ENCODE peak calls at places on chromosomes 3 and 15, in nine cellular contexts. One of them, this sample, is unnamed.

GRCh38 chr15:38128389-38128788 is 124.2 kb upstream of the SPRED1 start:
- DNase-seq in A172: no peak
- DNase-seq in activated effector memory CD4-positive, alpha-beta T cell treated with anti-CD3 and anti-CD28 coated beads, Interleukin-2, amount 50 U/mL, for 16 hours: no peak
- DNase-seq in HT-29: no peak
- DNase-seq in right cardiac atrium: no peak
- DNase-seq in activated CD4-positive, alpha-beta T cell treated with anti-CD3 and anti-CD28 coated beads, Interleukin-2, amount 50 U/mL, for 1 hour: no peak
- DNase-seq in HT1080: peak
- DNase-seq in fibroblast of pulmonary artery: peak
- DNase-seq in heart left ventricle: no peak
- DNase-seq in this sample: peak

GRCh38 chr15:101772921-101773320 is 30.4 kb upstream of the OR4F6 start:
- DNase-seq in heart left ventricle: no peak
- DNase-seq in fibroblast of pulmonary artery: no peak
- DNase-seq in HT1080: no peak
- DNase-seq in activated CD4-positive, alpha-beta T cell treated with anti-CD3 and anti-CD28 coated beads, Interleukin-2, amount 50 U/mL, for 1 hour: no peak
- DNase-seq in right cardiac atrium: no peak
- DNase-seq in HT-29: no peak
- DNase-seq in A172: no peak
- DNase-seq in activated effector memory CD4-positive, alpha-beta T cell treated with anti-CD3 and anti-CD28 coated beads, Interleukin-2, amount 50 U/mL, for 16 hours: no peak
- DNase-seq in this sample: no peak

GRCh38 chr3:43249405-43249804 is 36.9 kb upstream of the SNRK start:
- DNase-seq in fibroblast of pulmonary artery: no peak
- DNase-seq in activated CD4-positive, alpha-beta T cell treated with anti-CD3 and anti-CD28 coated beads, Interleukin-2, amount 50 U/mL, for 1 hour: no peak
- DNase-seq in heart left ventricle: no peak
- DNase-seq in A172: no peak
- DNase-seq in right cardiac atrium: no peak
- DNase-seq in HT-29: no peak
- DNase-seq in activated effector memory CD4-positive, alpha-beta T cell treated with anti-CD3 and anti-CD28 coated beads, Interleukin-2, amount 50 U/mL, for 16 hours: no peak
- DNase-seq in HT1080: no peak
- DNase-seq in this sample: no peak

GRCh38 chr15:42070966-42071350 is 23.4 kb downstream of the PLA2G4D start:
- DNase-seq in HT-29: no peak
- DNase-seq in right cardiac atrium: no peak
- DNase-seq in A172: no peak
- DNase-seq in heart left ventricle: no peak
- DNase-seq in activated CD4-positive, alpha-beta T cell treated with anti-CD3 and anti-CD28 coated beads, Interleukin-2, amount 50 U/mL, for 1 hour: no peak
- DNase-seq in fibroblast of pulmonary artery: no peak
- DNase-seq in HT1080: no peak
- DNase-seq in activated effector memory CD4-positive, alpha-beta T cell treated with anti-CD3 and anti-CD28 coated beads, Interleukin-2, amount 50 U/mL, for 16 hours: no peak
- DNase-seq in this sample: no peak

GRCh38 chr3:137642831-137643230 is 121.3 kb upstream of the SOX14 start:
- DNase-seq in heart left ventricle: no peak
- DNase-seq in activated CD4-positive, alpha-beta T cell treated with anti-CD3 and anti-CD28 coated beads, Interleukin-2, amount 50 U/mL, for 1 hour: no peak
- DNase-seq in HT-29: no peak
- DNase-seq in activated effector memory CD4-positive, alpha-beta T cell treated with anti-CD3 and anti-CD28 coated beads, Interleukin-2, amount 50 U/mL, for 16 hours: no peak
- DNase-seq in right cardiac atrium: no peak
- DNase-seq in A172: no peak
- DNase-seq in fibroblast of pulmonary artery: no peak
- DNase-seq in HT1080: peak
- DNase-seq in this sample: no peak

GRCh38 chr15:67480741-67481140 is 40.2 kb upstream of the C15orf61 start:
- DNase-seq in HT-29: no peak
- DNase-seq in activated effector memory CD4-positive, alpha-beta T cell treated with anti-CD3 and anti-CD28 coated beads, Interleukin-2, amount 50 U/mL, for 16 hours: no peak
- DNase-seq in activated CD4-positive, alpha-beta T cell treated with anti-CD3 and anti-CD28 coated beads, Interleukin-2, amount 50 U/mL, for 1 hour: no peak
- DNase-seq in HT1080: no peak
- DNase-seq in heart left ventricle: no peak
- DNase-seq in A172: no peak
- DNase-seq in fibroblast of pulmonary artery: no peak
- DNase-seq in right cardiac atrium: no peak
- DNase-seq in this sample: no peak

GRCh38 chr3:89180334-89180733 is 72.9 kb downstream of the EPHA3 start:
- DNase-seq in activated effector memory CD4-positive, alpha-beta T cell treated with anti-CD3 and anti-CD28 coated beads, Interleukin-2, amount 50 U/mL, for 16 hours: no peak
- DNase-seq in HT1080: no peak
- DNase-seq in activated CD4-positive, alpha-beta T cell treated with anti-CD3 and anti-CD28 coated beads, Interleukin-2, amount 50 U/mL, for 1 hour: no peak
- DNase-seq in HT-29: no peak
- DNase-seq in heart left ventricle: no peak
- DNase-seq in right cardiac atrium: no peak
- DNase-seq in A172: no peak
- DNase-seq in fibroblast of pulmonary artery: no peak
- DNase-seq in this sample: peak

GRCh38 chr3:58006661-58007060 is 1.6 kb upstream of the FLNB start:
- DNase-seq in heart left ventricle: no peak
- DNase-seq in activated effector memory CD4-positive, alpha-beta T cell treated with anti-CD3 and anti-CD28 coated beads, Interleukin-2, amount 50 U/mL, for 16 hours: no peak
- DNase-seq in HT-29: no peak
- DNase-seq in fibroblast of pulmonary artery: no peak
- DNase-seq in activated CD4-positive, alpha-beta T cell treated with anti-CD3 and anti-CD28 coated beads, Interleukin-2, amount 50 U/mL, for 1 hour: no peak
- DNase-seq in right cardiac atrium: no peak
- DNase-seq in HT1080: no peak
- DNase-seq in A172: no peak
- DNase-seq in this sample: peak

GRCh38 chr3:2697589-2697988 is 412.6 kb downstream of the IL5RA start:
- DNase-seq in fibroblast of pulmonary artery: no peak
- DNase-seq in activated CD4-positive, alpha-beta T cell treated with anti-CD3 and anti-CD28 coated beads, Interleukin-2, amount 50 U/mL, for 1 hour: no peak
- DNase-seq in A172: no peak
- DNase-seq in activated effector memory CD4-positive, alpha-beta T cell treated with anti-CD3 and anti-CD28 coated beads, Interleukin-2, amount 50 U/mL, for 16 hours: no peak
- DNase-seq in HT1080: no peak
- DNase-seq in heart left ventricle: no peak
- DNase-seq in HT-29: no peak
- DNase-seq in right cardiac atrium: no peak
- DNase-seq in this sample: no peak

GRCh38 chr3:188553569-188553968 is 399.6 kb downstream of the LPP start:
- DNase-seq in fibroblast of pulmonary artery: no peak
- DNase-seq in activated effector memory CD4-positive, alpha-beta T cell treated with anti-CD3 and anti-CD28 coated beads, Interleukin-2, amount 50 U/mL, for 16 hours: peak
- DNase-seq in HT-29: no peak
- DNase-seq in A172: peak
- DNase-seq in heart left ventricle: no peak
- DNase-seq in HT1080: peak
- DNase-seq in activated CD4-positive, alpha-beta T cell treated with anti-CD3 and anti-CD28 coated beads, Interleukin-2, amount 50 U/mL, for 1 hour: no peak
- DNase-seq in right cardiac atrium: no peak
- DNase-seq in this sample: no peak

GRCh38 chr3:184377882-184378445 is at the start of gene THPO:
- DNase-seq in heart left ventricle: peak
- DNase-seq in activated CD4-positive, alpha-beta T cell treated with anti-CD3 and anti-CD28 coated beads, Interleukin-2, amount 50 U/mL, for 1 hour: no peak
- DNase-seq in HT-29: peak
- DNase-seq in A172: no peak
- DNase-seq in activated effector memory CD4-positive, alpha-beta T cell treated with anti-CD3 and anti-CD28 coated beads, Interleukin-2, amount 50 U/mL, for 16 hours: no peak
- DNase-seq in right cardiac atrium: peak
- DNase-seq in fibroblast of pulmonary artery: no peak
- DNase-seq in HT1080: no peak
- DNase-seq in this sample: no peak

GRCh38 chr3:62172199-62172598 is 201.2 kb downstream of the FEZF2 start:
- DNase-seq in fibroblast of pulmonary artery: no peak
- DNase-seq in heart left ventricle: no peak
- DNase-seq in A172: no peak
- DNase-seq in activated effector memory CD4-positive, alpha-beta T cell treated with anti-CD3 and anti-CD28 coated beads, Interleukin-2, amount 50 U/mL, for 16 hours: no peak
- DNase-seq in HT-29: no peak
- DNase-seq in right cardiac atrium: no peak
- DNase-seq in activated CD4-positive, alpha-beta T cell treated with anti-CD3 and anti-CD28 coated beads, Interleukin-2, amount 50 U/mL, for 1 hour: no peak
- DNase-seq in HT1080: no peak
- DNase-seq in this sample: no peak

GRCh38 chr3:23455775-23456174 is 252.6 kb downstream of the UBE2E2 start:
- DNase-seq in right cardiac atrium: no peak
- DNase-seq in activated CD4-positive, alpha-beta T cell treated with anti-CD3 and anti-CD28 coated beads, Interleukin-2, amount 50 U/mL, for 1 hour: no peak
- DNase-seq in HT1080: peak
- DNase-seq in HT-29: no peak
- DNase-seq in activated effector memory CD4-positive, alpha-beta T cell treated with anti-CD3 and anti-CD28 coated beads, Interleukin-2, amount 50 U/mL, for 16 hours: no peak
- DNase-seq in heart left ventricle: no peak
- DNase-seq in A172: no peak
- DNase-seq in fibroblast of pulmonary artery: peak
- DNase-seq in this sample: peak

GRCh38 chr3:146050700-146051099 is 110.3 kb downstream of the PLOD2 start:
- DNase-seq in right cardiac atrium: no peak
- DNase-seq in heart left ventricle: no peak
- DNase-seq in HT1080: no peak
- DNase-seq in A172: no peak
- DNase-seq in fibroblast of pulmonary artery: no peak
- DNase-seq in activated CD4-positive, alpha-beta T cell treated with anti-CD3 and anti-CD28 coated beads, Interleukin-2, amount 50 U/mL, for 1 hour: no peak
- DNase-seq in HT-29: no peak
- DNase-seq in activated effector memory CD4-positive, alpha-beta T cell treated with anti-CD3 and anti-CD28 coated beads, Interleukin-2, amount 50 U/mL, for 16 hours: no peak
- DNase-seq in this sample: no peak

GRCh38 chr3:40690696-40691597 is 166.2 kb downstream of the ZNF621 start:
- DNase-seq in HT-29: no peak
- DNase-seq in A172: no peak
- DNase-seq in fibroblast of pulmonary artery: peak
- DNase-seq in right cardiac atrium: peak
- DNase-seq in heart left ventricle: peak
- DNase-seq in activated CD4-positive, alpha-beta T cell treated with anti-CD3 and anti-CD28 coated beads, Interleukin-2, amount 50 U/mL, for 1 hour: no peak
- DNase-seq in activated effector memory CD4-positive, alpha-beta T cell treated with anti-CD3 and anti-CD28 coated beads, Interleukin-2, amount 50 U/mL, for 16 hours: no peak
- DNase-seq in HT1080: no peak
- DNase-seq in this sample: no peak

GRCh38 chr3:16513141-16514020 is at the start of gene RFTN1:
- DNase-seq in fibroblast of pulmonary artery: peak
- DNase-seq in activated CD4-positive, alpha-beta T cell treated with anti-CD3 and anti-CD28 coated beads, Interleukin-2, amount 50 U/mL, for 1 hour: peak
- DNase-seq in right cardiac atrium: peak
- DNase-seq in activated effector memory CD4-positive, alpha-beta T cell treated with anti-CD3 and anti-CD28 coated beads, Interleukin-2, amount 50 U/mL, for 16 hours: peak
- DNase-seq in HT1080: peak
- DNase-seq in heart left ventricle: peak
- DNase-seq in HT-29: no peak
- DNase-seq in A172: no peak
- DNase-seq in this sample: peak

GRCh38 chr3:190436356-190436755 is 13.3 kb downstream of the TMEM207 start:
- DNase-seq in A172: no peak
- DNase-seq in heart left ventricle: no peak
- DNase-seq in HT-29: no peak
- DNase-seq in right cardiac atrium: no peak
- DNase-seq in fibroblast of pulmonary artery: no peak
- DNase-seq in HT1080: no peak
- DNase-seq in activated effector memory CD4-positive, alpha-beta T cell treated with anti-CD3 and anti-CD28 coated beads, Interleukin-2, amount 50 U/mL, for 16 hours: no peak
- DNase-seq in activated CD4-positive, alpha-beta T cell treated with anti-CD3 and anti-CD28 coated beads, Interleukin-2, amount 50 U/mL, for 1 hour: no peak
- DNase-seq in this sample: no peak

GRCh38 chr3:53161345-53161819 is 373 bp downstream of the PRKCD start:
- DNase-seq in A172: no peak
- DNase-seq in right cardiac atrium: peak
- DNase-seq in fibroblast of pulmonary artery: no peak
- DNase-seq in activated CD4-positive, alpha-beta T cell treated with anti-CD3 and anti-CD28 coated beads, Interleukin-2, amount 50 U/mL, for 1 hour: peak
- DNase-seq in HT-29: no peak
- DNase-seq in HT1080: no peak
- DNase-seq in activated effector memory CD4-positive, alpha-beta T cell treated with anti-CD3 and anti-CD28 coated beads, Interleukin-2, amount 50 U/mL, for 16 hours: no peak
- DNase-seq in heart left ventricle: peak
- DNase-seq in this sample: no peak

GRCh38 chr3:163185721-163186350 is 1689.2 kb downstream of the OTOL1 start:
- DNase-seq in HT-29: no peak
- DNase-seq in HT1080: no peak
- DNase-seq in heart left ventricle: no peak
- DNase-seq in fibroblast of pulmonary artery: no peak
- DNase-seq in A172: no peak
- DNase-seq in right cardiac atrium: no peak
- DNase-seq in activated CD4-positive, alpha-beta T cell treated with anti-CD3 and anti-CD28 coated beads, Interleukin-2, amount 50 U/mL, for 1 hour: no peak
- DNase-seq in activated effector memory CD4-positive, alpha-beta T cell treated with anti-CD3 and anti-CD28 coated beads, Interleukin-2, amount 50 U/mL, for 16 hours: no peak
- DNase-seq in this sample: no peak

GRCh38 chr3:52005571-52005986 is 9.9 kb upstream of the RPL29 start:
- DNase-seq in A172: peak
- DNase-seq in HT-29: no peak
- DNase-seq in heart left ventricle: peak
- DNase-seq in activated effector memory CD4-positive, alpha-beta T cell treated with anti-CD3 and anti-CD28 coated beads, Interleukin-2, amount 50 U/mL, for 16 hours: no peak
- DNase-seq in right cardiac atrium: peak
- DNase-seq in HT1080: no peak
- DNase-seq in fibroblast of pulmonary artery: peak
- DNase-seq in activated CD4-positive, alpha-beta T cell treated with anti-CD3 and anti-CD28 coated beads, Interleukin-2, amount 50 U/mL, for 1 hour: no peak
- DNase-seq in this sample: peak

GRCh38 chr3:54968546-54969172 is 40.8 kb upstream of the LRTM1 start:
- DNase-seq in right cardiac atrium: no peak
- DNase-seq in fibroblast of pulmonary artery: peak
- DNase-seq in HT-29: no peak
- DNase-seq in HT1080: no peak
- DNase-seq in heart left ventricle: no peak
- DNase-seq in A172: peak
- DNase-seq in activated effector memory CD4-positive, alpha-beta T cell treated with anti-CD3 and anti-CD28 coated beads, Interleukin-2, amount 50 U/mL, for 16 hours: no peak
- DNase-seq in activated CD4-positive, alpha-beta T cell treated with anti-CD3 and anti-CD28 coated beads, Interleukin-2, amount 50 U/mL, for 1 hour: no peak
- DNase-seq in this sample: no peak

GRCh38 chr3:76497636-76498035 is 542.3 kb upstream of the ROBO2 start:
- DNase-seq in heart left ventricle: no peak
- DNase-seq in right cardiac atrium: no peak
- DNase-seq in HT-29: no peak
- DNase-seq in HT1080: peak
- DNase-seq in activated effector memory CD4-positive, alpha-beta T cell treated with anti-CD3 and anti-CD28 coated beads, Interleukin-2, amount 50 U/mL, for 16 hours: no peak
- DNase-seq in fibroblast of pulmonary artery: peak
- DNase-seq in A172: no peak
- DNase-seq in activated CD4-positive, alpha-beta T cell treated with anti-CD3 and anti-CD28 coated beads, Interleukin-2, amount 50 U/mL, for 1 hour: no peak
- DNase-seq in this sample: no peak

GRCh38 chr15:83733206-83733605 is 79.3 kb downstream of the ADAMTSL3 start:
- DNase-seq in HT1080: peak
- DNase-seq in activated effector memory CD4-positive, alpha-beta T cell treated with anti-CD3 and anti-CD28 coated beads, Interleukin-2, amount 50 U/mL, for 16 hours: no peak
- DNase-seq in activated CD4-positive, alpha-beta T cell treated with anti-CD3 and anti-CD28 coated beads, Interleukin-2, amount 50 U/mL, for 1 hour: no peak
- DNase-seq in HT-29: peak
- DNase-seq in A172: peak
- DNase-seq in fibroblast of pulmonary artery: peak
- DNase-seq in heart left ventricle: no peak
- DNase-seq in right cardiac atrium: no peak
- DNase-seq in this sample: peak

This sample was measured in mammary epithelial cell.